ENCODE peak calls at places on chromosomes 4 and X, in five cellular contexts. B, A, L, D and Z are unnamed samples.

GRCh38 chr4:83036991-83037390 is 2.0 kb downstream of the COPS4 start:
- DNase-seq in B (no peak), A (no peak), L (no peak), D (peak), Z (no peak)

GRCh38 chr4:119525005-119525749 is 103.4 kb downstream of the PDE5A start:
- DNase-seq in B (peak), A (no peak), L (no peak), D (no peak), Z (peak)

GRCh38 chr4:100983426-100983825 is 363.9 kb downstream of the PPP3CA start:
- DNase-seq in B (no peak), A (no peak), L (no peak), D (no peak), Z (no peak)

GRCh38 chr4:183314806-183315205 is 5.3 kb downstream of the CLDN22 start:
- DNase-seq in B (no peak), A (no peak), L (no peak), D (no peak), Z (no peak)

GRCh38 chrX:28016823-28017222 is 35.6 kb upstream of the DCAF8L1 start:
- DNase-seq in B (no peak), A (no peak), L (no peak), D (no peak), Z (no peak)

GRCh38 chrX:136147320-136147901 is at the start of gene FHL1:
- DNase-seq in B (peak), A (peak), L (peak), D (peak), Z (no peak)

GRCh38 chr4:189022441-189023035 is 883.3 kb downstream of the TRIML1 start:
- DNase-seq in B (peak), A (no peak), L (no peak), D (no peak), Z (peak)

GRCh38 chr4:99848576-99848975 is 31.9 kb downstream of the DAPP1 start:
- DNase-seq in B (no peak), A (no peak), L (no peak), D (no peak), Z (no peak)

GRCh38 chr4:82799006-82799881 is 648 bp upstream of the SCD5 start:
- DNase-seq in B (no peak), A (peak), L (no peak), D (no peak), Z (peak)

GRCh38 chrX:106894392-106894909 is 8.7 kb downstream of the RIPPLY1 start:
- DNase-seq in B (peak), A (peak), L (peak), D (peak), Z (peak)

GRCh38 chr4:157713342-157713741 is 459.5 kb downstream of the GASK1B start:
- DNase-seq in B (peak), A (no peak), L (no peak), D (no peak), Z (no peak)

DNA sequence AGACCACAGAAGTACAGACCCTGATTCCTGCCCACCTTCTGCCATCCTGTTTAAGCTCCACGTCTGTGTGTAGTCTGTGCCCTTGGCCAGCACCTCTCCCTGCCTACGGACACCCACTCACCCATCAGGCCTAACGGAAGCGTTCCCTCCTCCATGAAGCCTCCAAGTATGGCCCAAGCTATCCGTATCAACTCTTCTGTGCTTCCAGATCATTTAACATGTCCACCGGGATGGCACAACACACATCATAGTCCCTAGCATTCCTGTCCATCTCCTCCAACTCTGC is 11.7 kb downstream of the WDR1 start:
- DNase-seq in B (no peak), A (no peak), L (no peak), D (no peak), Z (no peak)
- H3K4me3 ChIP-seq in B (no peak), A (no peak), L (peak), D (no peak), Z (no peak)

GRCh38 chr4:15149842-15150592 is 147.7 kb downstream of the CPEB2 start:
- DNase-seq in B (peak), A (peak), L (peak), D (peak), Z (peak)
- TF ChIP-seq CTCF in B (no peak), A (no peak), L (no peak), D (no peak), Z (peak)

GRCh38 chr4:76011018-76011670 is 3.8 kb upstream of the CXCL9 start:
- DNase-seq in B (no peak), A (no peak), L (no peak), D (no peak), Z (no peak)
- H3K4me3 ChIP-seq in B (no peak), A (no peak), L (no peak), D (no peak), Z (no peak)

GRCh38 chrX:21734175-21734574 is 23.7 kb downstream of the SMPX start:
- DNase-seq in B (no peak), A (no peak), L (no peak), D (no peak), Z (no peak)
- TF ChIP-seq CTCF in B (no peak), A (no peak), L (no peak), D (no peak), Z (no peak)

GRCh38 chr4:76688737-76689078 is 209.2 kb downstream of the SOWAHB start:
- DNase-seq in B (no peak), A (peak), L (no peak), D (no peak), Z (no peak)
- H3K4me3 ChIP-seq in B (peak), A (peak), L (peak), D (no peak), Z (peak)

GRCh38 chrX:68822641-68823410 is 6.0 kb upstream of the EFNB1 start:
- DNase-seq in B (peak), A (peak), L (no peak), D (peak), Z (peak)
- TF ChIP-seq CTCF in B (peak), A (peak), L (peak), D (peak), Z (peak)

GRCh38 chr4:146640021-146640425 is 1.3 kb downstream of the POU4F2 start:
- DNase-seq in B (no peak), A (no peak), L (no peak), D (no peak), Z (no peak)
- H3K4me3 ChIP-seq in B (no peak), A (peak), L (no peak), D (no peak), Z (no peak)